ENCODE peak calls at places on chromosomes 11 and 22, in eight cellular contexts. W, J, I, N, V, M, G and Q are unnamed samples.

GRCh38 chr11:112453601-112454577 is 193.2 kb upstream of the PLET1 start:
- DNase-seq in W (peak; percentile 70), J (no peak), I (peak; percentile 31), N (peak; percentile 61), V (peak; percentile 52), M (peak; percentile 24), G (peak; percentile 44), Q (no peak)

GRCh38 chr22:27662359-27663030 is 139.1 kb downstream of the MN1 start:
- DNase-seq in W (no peak), J (peak; percentile 22), I (no peak), N (no peak), V (peak; percentile 80), M (no peak), G (peak; percentile 89), Q (no peak)

GRCh38 chr11:35619754-35620640 is 1.7 kb downstream of the FJX1 start:
- DNase-seq in W (no peak), J (no peak), I (no peak), N (peak; percentile 67), V (peak; percentile 60), M (no peak), G (peak; percentile 59), Q (no peak)

GRCh38 chr11:133993921-133994320 is 37.2 kb upstream of the IGSF9B start:
- DNase-seq in W (no peak), J (no peak), I (no peak), N (no peak), V (no peak), M (no peak), G (peak; percentile 9), Q (no peak)

GRCh38 chr22:29313126-29314071 is 2.1 kb downstream of the RASL10A start:
- DNase-seq in W (peak; percentile 67), J (no peak), I (no peak), N (no peak), V (peak; percentile 65), M (peak; percentile 16), G (no peak), Q (no peak)

GRCh38 chr11:12434255-12434654 is 56.9 kb downstream of the PARVA start:
- DNase-seq in W (no peak), J (peak; percentile 41), I (no peak), N (no peak), V (no peak), M (no peak), G (no peak), Q (no peak)

GRCh38 chr11:85029964-85030363 is 597.2 kb downstream of the DLG2 start:
- DNase-seq in W (no peak), J (no peak), I (no peak), N (no peak), V (no peak), M (no peak), G (no peak), Q (no peak)

GRCh38 chr11:119038884-119039283 is 8.2 kb upstream of the SLC37A4 start:
- DNase-seq in W (no peak), J (no peak), I (no peak), N (no peak), V (no peak), M (no peak), G (no peak), Q (no peak)

GRCh38 chr11:94602430-94603372 is 35.5 kb downstream of the PIWIL4 start:
- DNase-seq in W (peak; percentile 71), J (peak; percentile 35), I (no peak), N (peak; percentile 80), V (peak; percentile 83), M (peak; percentile 60), G (peak; percentile 69), Q (no peak)

GRCh38 chr11:112302226-112302868 is 41.7 kb upstream of the PLET1 start:
- DNase-seq in W (no peak), J (no peak), I (no peak), N (no peak), V (peak; percentile 32), M (no peak), G (no peak), Q (no peak)

GRCh38 chr22:30474683-30475424 is 3.0 kb upstream of the SEC14L3 start:
- DNase-seq in W (no peak), J (no peak), I (no peak), N (no peak), V (no peak), M (no peak), G (no peak), Q (no peak)

GRCh38 chr11:1565904-1566247 is 6.2 kb downstream of the DUSP8 start:
- DNase-seq in W (no peak), J (no peak), I (no peak), N (peak; percentile 7), V (no peak), M (no peak), G (no peak), Q (no peak)

GRCh38 chr11:73297231-73297590 is 10.9 kb upstream of the ARHGEF17 start:
- DNase-seq in W (no peak), J (no peak), I (no peak), N (no peak), V (no peak), M (no peak), G (peak; percentile 21), Q (no peak)

GRCh38 chr11:17719028-17719939 is at the start of gene MYOD1:
- DNase-seq in W (no peak), J (no peak), I (no peak), N (no peak), V (no peak), M (no peak), G (no peak), Q (no peak)

DNA sequence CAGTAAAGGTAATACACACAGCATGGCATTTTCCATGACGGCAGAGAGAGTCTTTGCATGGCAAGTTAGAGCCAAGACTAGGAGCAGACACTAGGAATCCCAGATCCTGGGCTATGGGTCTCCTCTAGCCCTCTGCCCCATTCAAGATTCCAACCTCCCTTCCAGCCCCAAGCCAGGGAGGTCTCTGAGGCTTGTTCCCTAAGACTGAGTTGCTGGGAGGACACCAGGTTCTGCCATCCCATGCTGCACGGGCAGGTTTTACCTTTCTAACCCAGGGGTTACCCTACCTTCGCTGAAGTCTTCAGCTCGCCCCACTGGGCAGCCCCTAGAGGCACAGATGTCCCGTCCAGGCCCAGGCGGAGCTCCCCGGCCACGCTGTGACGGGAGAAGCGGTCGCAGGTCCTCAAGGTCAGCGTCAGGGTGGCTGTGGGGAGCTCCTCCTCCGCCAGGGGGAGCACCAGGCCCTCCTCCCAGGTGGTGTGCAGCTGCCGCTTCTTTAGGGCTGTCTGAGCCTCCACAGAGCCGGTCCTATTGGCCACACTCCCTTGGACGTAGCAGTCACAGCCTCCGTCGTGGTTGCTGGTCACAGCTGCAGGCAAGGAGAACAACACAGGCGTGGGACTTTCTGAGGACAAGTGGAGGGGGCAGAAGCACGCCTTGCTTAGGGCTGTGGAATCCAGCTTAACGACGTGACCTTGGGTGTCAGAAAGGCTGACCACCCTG is 33.8 kb downstream of the SYT13 start:
- DNase-seq in W (peak; percentile 72), J (no peak), I (no peak), N (peak; percentile 82), V (peak; percentile 37), M (peak; percentile 66), G (peak; percentile 68), Q (no peak)
- H3K4me1 ChIP-seq in W (peaks cover 4% of the 10 kb centered on the region), J (no peaks in the 10 kb centered on the region), I (no peaks in the 10 kb centered on the region), N (no peaks in the 10 kb centered on the region), V (no peaks in the 10 kb centered on the region), M (no peaks in the 10 kb centered on the region), G (no peaks in the 10 kb centered on the region), Q (no peaks in the 10 kb centered on the region)

DNA sequence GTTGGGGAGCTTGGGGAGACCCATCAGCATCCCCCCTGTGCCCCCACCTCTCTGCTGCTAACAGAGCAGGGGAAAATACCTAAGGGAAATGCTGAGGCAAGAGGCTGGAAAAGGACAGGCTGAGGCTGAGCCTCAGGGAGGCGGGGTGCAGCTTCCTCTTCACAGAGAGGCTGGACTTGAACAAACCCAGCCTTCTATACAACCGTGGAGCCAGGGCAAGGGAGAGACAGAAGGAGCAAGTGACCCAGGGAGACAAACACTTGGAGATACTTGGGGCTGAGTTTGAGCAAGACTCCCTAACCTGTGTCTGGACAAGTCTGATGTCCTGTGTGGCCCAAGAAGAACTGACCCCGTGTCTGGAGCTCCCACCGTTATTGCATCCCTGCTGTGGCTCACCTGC is at the start of gene SLCO2B1:
- DNase-seq in W (no peak), J (no peak), I (no peak), N (no peak), V (no peak), M (no peak), G (no peak), Q (no peak)
- H3K4me3 ChIP-seq in W (peak within 1 kb of the TSS; percentile 52), J (peak within 1 kb of the TSS; percentile 19), I (no peak within 1 kb of the TSS), N (no peak within 1 kb of the TSS), V (no peak within 1 kb of the TSS), M (no peak within 1 kb of the TSS), G (peak within 1 kb of the TSS; percentile 34), Q (peak within 1 kb of the TSS; percentile 37)

GRCh38 chr11:63999349-64000025 is 13.2 kb downstream of the OTUB1 start:
- DNase-seq in W (no peak), J (peak; percentile 56), I (peak; percentile 36), N (peak; percentile 65), V (peak; percentile 63), M (no peak), G (peak; percentile 62), Q (no peak)

GRCh38 chr11:63998558-63999348 is 12.5 kb downstream of the OTUB1 start:
- DNase-seq in W (no peak), J (no peak), I (no peak), N (no peak), V (no peak), M (no peak), G (no peak), Q (no peak)

GRCh38 chr11:64000026-64000739 is 13.9 kb downstream of the OTUB1 start:
- DNase-seq in W (peak; percentile 84), J (peak; percentile 55), I (peak; percentile 77), N (no peak), V (peak; percentile 84), M (peak; percentile 60), G (peak; percentile 67), Q (no peak)

GRCh38 chr11:64001552-64002427 is 15.6 kb downstream of the OTUB1 start:
- DNase-seq in W (no peak), J (no peak), I (no peak), N (no peak), V (peak; percentile 74), M (no peak), G (no peak), Q (no peak)

GRCh38 chr11:64000740-64001514 is 14.7 kb downstream of the OTUB1 start:
- DNase-seq in W (no peak), J (no peak), I (no peak), N (no peak), V (no peak), M (no peak), G (no peak), Q (no peak)
- H3K4me1 ChIP-seq in W (peaks cover 37% of the 10 kb centered on the region), J (peaks cover 19% of the 10 kb centered on the region), I (peaks cover 15% of the 10 kb centered on the region), N (no peaks in the 10 kb centered on the region), V (no peaks in the 10 kb centered on the region), M (peaks cover 48% of the 10 kb centered on the region), G (peaks cover 43% of the 10 kb centered on the region), Q (peaks cover 39% of the 10 kb centered on the region)

GRCh38 chr22:49725516-49725915 is 102.2 kb downstream of the BRD1 start:
- DNase-seq in W (no peak), J (no peak), I (no peak), N (no peak), V (no peak), M (no peak), G (no peak), Q (no peak)

GRCh38 chr22:49724893-49725489 is 102.7 kb downstream of the BRD1 start:
- DNase-seq in W (peak; percentile 79), J (no peak), I (peak; percentile 71), N (peak; percentile 90), V (peak; percentile 56), M (peak; percentile 39), G (peak; percentile 61), Q (no peak)

GRCh38 chr22:49723478-49724029 is 104.1 kb downstream of the BRD1 start:
- DNase-seq in W (no peak), J (no peak), I (no peak), N (no peak), V (no peak), M (no peak), G (no peak), Q (no peak)

GRCh38 chr22:49726022-49726681 is 101.5 kb downstream of the BRD1 start:
- DNase-seq in W (no peak), J (no peak), I (no peak), N (no peak), V (no peak), M (no peak), G (no peak), Q (no peak)

GRCh38 chr22:49724030-49724892 is 103.4 kb downstream of the BRD1 start:
- DNase-seq in W (peak; percentile 65), J (no peak), I (no peak), N (peak; percentile 69), V (no peak), M (no peak), G (no peak), Q (no peak)
- H3K4me3 ChIP-seq in W (peak overlapping the region; percentile 40), J (no peak overlapping the region), I (peak overlapping the region; percentile 69), N (peak overlapping the region; percentile 43), V (no peak overlapping the region), M (no peak overlapping the region), G (peak overlapping the region; percentile 34), Q (peak overlapping the region; percentile 28)